ENCODE peak calls at places on chromosomes 5 and 9, in four cellular contexts. One of them, this sample, is unnamed.

GRCh38 chr9:75990181-75990580 is 99.7 kb downstream of the PCSK5 start:
- DNase-seq in mesothelial cell of epicardium: no peak
- DNase-seq in foreskin keratinocyte: no peak
- DNase-seq in AG04449: no peak
- DNase-seq in this sample: no peak

GRCh38 chr9:30925126-30925525 is 1459.3 kb upstream of the ACO1 start:
- DNase-seq in mesothelial cell of epicardium: no peak
- DNase-seq in AG04449: no peak
- DNase-seq in foreskin keratinocyte: no peak
- DNase-seq in this sample: no peak

GRCh38 chr9:72333758-72334157 is 31.2 kb downstream of the ZFAND5 start:
- DNase-seq in AG04449: no peak
- DNase-seq in foreskin keratinocyte: no peak
- DNase-seq in mesothelial cell of epicardium: no peak
- DNase-seq in this sample: no peak

GRCh38 chr5:14266171-14266570 is 123.0 kb downstream of the TRIO start:
- DNase-seq in foreskin keratinocyte: no peak
- DNase-seq in AG04449: no peak
- DNase-seq in mesothelial cell of epicardium: no peak
- DNase-seq in this sample: no peak

GRCh38 chr5:151556808-151557207 is 34.3 kb downstream of the FAT2 start:
- DNase-seq in AG04449: no peak
- DNase-seq in foreskin keratinocyte: no peak
- DNase-seq in mesothelial cell of epicardium: no peak
- DNase-seq in this sample: no peak

GRCh38 chr9:14748373-14748772 is 25.8 kb upstream of the CER1 start:
- DNase-seq in AG04449: no peak
- DNase-seq in foreskin keratinocyte: no peak
- DNase-seq in mesothelial cell of epicardium: no peak
- DNase-seq in this sample: no peak

GRCh38 chr5:181042722-181043121 is 2.7 kb downstream of the BTNL9 start:
- DNase-seq in mesothelial cell of epicardium: no peak
- DNase-seq in AG04449: no peak
- DNase-seq in foreskin keratinocyte: no peak
- DNase-seq in this sample: no peak

GRCh38 chr5:67681703-67682102 is 485.1 kb upstream of the CD180 start:
- DNase-seq in foreskin keratinocyte: no peak
- DNase-seq in mesothelial cell of epicardium: no peak
- DNase-seq in AG04449: no peak
- DNase-seq in this sample: no peak

GRCh38 chr9:87641067-87641466 is 84.9 kb upstream of the CTSL start:
- DNase-seq in foreskin keratinocyte: no peak
- DNase-seq in AG04449: no peak
- DNase-seq in mesothelial cell of epicardium: no peak
- DNase-seq in this sample: no peak

GRCh38 chr9:130629443-130630090 is 34.8 kb upstream of the PRDM12 start:
- DNase-seq in AG04449: no peak
- DNase-seq in mesothelial cell of epicardium: no peak
- DNase-seq in foreskin keratinocyte: no peak
- DNase-seq in this sample: no peak

GRCh38 chr5:100479079-100479688 is 56.0 kb upstream of the FAM174A start:
- DNase-seq in foreskin keratinocyte: peak; percentile 25
- DNase-seq in AG04449: no peak
- DNase-seq in mesothelial cell of epicardium: no peak
- DNase-seq in this sample: no peak
- TF ChIP-seq CTCF in foreskin keratinocyte: peak; percentile 84
- TF ChIP-seq CTCF in AG04449: no peak
- TF ChIP-seq CTCF in mesothelial cell of epicardium: no peak
- TF ChIP-seq CTCF in this sample: peak; percentile 59

GRCh38 chr9:89974582-89974981 is 369.8 kb downstream of the GADD45G start:
- DNase-seq in mesothelial cell of epicardium: no peak
- DNase-seq in AG04449: no peak
- DNase-seq in foreskin keratinocyte: no peak
- DNase-seq in this sample: no peak
- TF ChIP-seq CTCF in mesothelial cell of epicardium: no peak
- TF ChIP-seq CTCF in AG04449: no peak
- TF ChIP-seq CTCF in foreskin keratinocyte: no peak
- TF ChIP-seq CTCF in this sample: no peak

GRCh38 chr9:97854696-97855485 is 1.9 kb downstream of the FOXE1 start:
- DNase-seq in mesothelial cell of epicardium: no peak
- DNase-seq in AG04449: no peak
- DNase-seq in foreskin keratinocyte: no peak
- DNase-seq in this sample: no peak

GRCh38 chr9:97855486-97855875 is 2.5 kb downstream of the FOXE1 start:
- DNase-seq in mesothelial cell of epicardium: no peak
- DNase-seq in foreskin keratinocyte: no peak
- DNase-seq in AG04449: no peak
- DNase-seq in this sample: no peak

GRCh38 chr9:97853056-97853843 is at the start of gene FOXE1:
- DNase-seq in foreskin keratinocyte: no peak
- DNase-seq in mesothelial cell of epicardium: no peak
- DNase-seq in AG04449: no peak
- DNase-seq in this sample: no peak

GRCh38 chr9:97852399-97853055 is 499 bp upstream of the FOXE1 start:
- DNase-seq in AG04449: no peak
- DNase-seq in foreskin keratinocyte: no peak
- DNase-seq in mesothelial cell of epicardium: no peak
- DNase-seq in this sample: no peak

GRCh38 chr9:97853844-97854695 is 1.0 kb downstream of the FOXE1 start:
- DNase-seq in AG04449: no peak
- DNase-seq in foreskin keratinocyte: no peak
- DNase-seq in mesothelial cell of epicardium: no peak
- DNase-seq in this sample: no peak
- TF ChIP-seq CTCF in AG04449: peak; percentile 23
- TF ChIP-seq CTCF in foreskin keratinocyte: peak; percentile 63
- TF ChIP-seq CTCF in mesothelial cell of epicardium: no peak
- TF ChIP-seq CTCF in this sample: peak; percentile 67

DNA sequence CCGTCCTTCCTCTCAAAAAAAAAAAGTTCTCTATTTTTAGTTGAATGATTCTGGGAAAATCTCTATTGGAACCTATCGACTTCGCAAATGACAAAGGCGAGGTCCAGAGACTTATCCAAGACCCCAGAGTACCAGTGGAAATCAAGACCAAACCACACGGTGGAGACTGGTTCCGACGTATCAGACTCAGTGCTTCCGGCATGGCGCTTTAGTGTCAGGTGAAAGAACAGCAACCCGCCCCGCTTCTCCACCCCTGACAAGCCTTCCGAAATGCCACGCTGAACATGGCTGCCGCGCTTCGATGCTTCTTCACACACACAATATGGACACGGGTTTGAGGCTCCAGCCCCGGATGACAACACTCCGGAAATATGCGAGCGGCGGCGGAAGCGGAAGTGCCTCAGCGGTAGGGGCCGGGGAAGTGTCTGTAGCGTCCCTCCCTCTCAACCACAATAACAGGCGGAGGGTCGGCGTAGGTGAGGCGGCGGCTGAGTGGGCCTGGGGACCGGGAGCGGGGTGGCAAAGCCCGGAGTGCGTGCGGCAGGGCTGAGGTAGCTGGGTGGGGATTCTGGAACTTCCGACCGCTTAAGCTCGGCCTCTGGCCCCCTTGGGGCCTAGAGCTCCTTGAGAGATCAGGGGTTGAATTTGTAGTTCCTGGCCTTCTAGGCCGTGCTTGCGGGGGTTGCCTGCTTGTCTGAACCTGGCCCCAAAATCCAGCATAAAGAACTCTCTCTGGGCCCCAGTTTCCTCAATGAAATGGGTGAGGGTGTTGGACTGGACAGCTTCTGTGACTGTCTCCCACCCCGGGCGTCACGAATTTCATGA is at the start of gene FBXO38:
- DNase-seq in AG04449: peak; percentile 72
- DNase-seq in foreskin keratinocyte: peak; percentile 87
- DNase-seq in mesothelial cell of epicardium: peak; percentile 86
- DNase-seq in this sample: peak; percentile 95
- TF ChIP-seq CTCF in AG04449: no peak
- TF ChIP-seq CTCF in foreskin keratinocyte: peak; percentile 25
- TF ChIP-seq CTCF in mesothelial cell of epicardium: no peak
- TF ChIP-seq CTCF in this sample: peak; percentile 38

GRCh38 chr5:58499231-58499630 is 8.0 kb downstream of the GAPT start:
- DNase-seq in foreskin keratinocyte: no peak
- DNase-seq in mesothelial cell of epicardium: no peak
- DNase-seq in AG04449: no peak
- DNase-seq in this sample: no peak

GRCh38 chr5:58503634-58504033 is 12.4 kb downstream of the GAPT start:
- DNase-seq in mesothelial cell of epicardium: no peak
- DNase-seq in foreskin keratinocyte: no peak
- DNase-seq in AG04449: no peak
- DNase-seq in this sample: no peak

GRCh38 chr5:58499951-58500350 is 8.7 kb downstream of the GAPT start:
- DNase-seq in foreskin keratinocyte: no peak
- DNase-seq in mesothelial cell of epicardium: no peak
- DNase-seq in AG04449: no peak
- DNase-seq in this sample: no peak

GRCh38 chr5:58505502-58505901 is 14.3 kb downstream of the GAPT start:
- DNase-seq in foreskin keratinocyte: no peak
- DNase-seq in AG04449: no peak
- DNase-seq in mesothelial cell of epicardium: no peak
- DNase-seq in this sample: no peak

DNA sequence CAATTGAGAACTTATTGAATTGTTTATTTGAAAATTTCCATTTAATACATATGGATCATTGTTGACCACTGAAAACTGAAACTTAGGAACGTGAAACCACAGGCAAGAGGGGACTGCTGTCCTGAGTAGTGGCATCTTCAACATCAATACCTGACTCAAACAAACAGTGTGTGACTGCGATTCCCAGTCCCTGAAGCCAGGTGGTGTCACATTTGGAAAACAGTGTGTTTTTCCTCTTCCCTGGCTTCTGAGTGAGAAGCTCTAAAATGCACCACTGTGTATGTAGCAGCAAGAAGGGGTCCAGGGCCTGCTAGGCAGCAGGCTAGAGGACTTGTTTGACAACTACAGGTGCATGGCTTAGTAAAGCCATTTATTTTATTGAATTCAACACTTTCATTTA is 10.8 kb downstream of the GAPT start:
- DNase-seq in mesothelial cell of epicardium: no peak
- DNase-seq in foreskin keratinocyte: no peak
- DNase-seq in AG04449: no peak
- DNase-seq in this sample: no peak
- TF ChIP-seq CTCF in mesothelial cell of epicardium: no peak
- TF ChIP-seq CTCF in foreskin keratinocyte: no peak
- TF ChIP-seq CTCF in AG04449: no peak
- TF ChIP-seq CTCF in this sample: no peak

This sample was measured in type B pancreatic cell.